ENCODE peak calls at places on chromosomes 1 and 21, in five cellular contexts. U is cardiac septum, O is neural crest cell, K is KG1, P is mammary epithelial cell. B is an unnamed sample.

GRCh38 chr1:114340906-114341698 is 169.9 kb downstream of the TRIM33 start:
- DNase-seq in U (no peak), O (no peak), K (no peak), P (no peak), B (no peak)

GRCh38 chr21:44599264-44600029 is 950 bp upstream of the KRTAP10-7 start:
- DNase-seq in U (no peak), O (no peak), K (no peak), P (no peak), B (no peak)

GRCh38 chr1:232463226-232463625 is 166.7 kb downstream of the SIPA1L2 start:
- DNase-seq in U (no peak), O (no peak), K (no peak), P (no peak), B (no peak)

GRCh38 chr1:1433804-1434130 is 1.7 kb upstream of the VWA1 start:
- DNase-seq in U (no peak), O (peak; percentile 43), K (no peak), P (peak; percentile 21), B (no peak)

GRCh38 chr1:40438391-40439015 is 11.8 kb upstream of the ZFP69B start:
- DNase-seq in U (no peak), O (peak; percentile 18), K (no peak), P (no peak), B (no peak)

GRCh38 chr1:2412773-2413494 is 570 bp upstream of the PEX10 start:
- DNase-seq in U (no peak), O (no peak), K (no peak), P (no peak), B (no peak)

GRCh38 chr1:181398544-181398943 is 84.8 kb upstream of the CACNA1E start:
- DNase-seq in U (no peak), O (no peak), K (no peak), P (no peak), B (no peak)

GRCh38 chr1:163095223-163095622 is 26.1 kb downstream of the RGS4 start:
- DNase-seq in U (no peak), O (no peak), K (no peak), P (no peak), B (no peak)

GRCh38 chr21:44050276-44050675 is 38.2 kb downstream of the TRAPPC10 start:
- DNase-seq in U (no peak), O (no peak), K (no peak), P (no peak), B (peak; percentile 74)

GRCh38 chr1:210129092-210129491 is 103.5 kb upstream of the SERTAD4 start:
- DNase-seq in U (no peak), O (no peak), K (no peak), P (no peak), B (no peak)

GRCh38 chr1:231200417-231201031 is 38.7 kb downstream of the TRIM67 start:
- DNase-seq in U (no peak), O (no peak), K (no peak), P (peak; percentile 16), B (no peak)

GRCh38 chr1:204870165-204870912 is at the start of gene NFASC:
- DNase-seq in U (no peak), O (peak; percentile 52), K (no peak), P (no peak), B (peak; percentile 63)

GRCh38 chr1:166113031-166113430 is 53.8 kb downstream of the FAM78B start:
- DNase-seq in U (no peak), O (no peak), K (no peak), P (no peak), B (no peak)

GRCh38 chr1:208807446-208808117 is 563.4 kb upstream of the PLXNA2 start:
- DNase-seq in U (no peak), O (no peak), K (no peak), P (peak; percentile 96), B (no peak)

GRCh38 chr1:6392880-6393399 is 627 bp downstream of the ACOT7 start:
- DNase-seq in U (no peak), O (peak; percentile 26), K (no peak), P (no peak), B (no peak)

GRCh38 chr1:5621692-5622091 is 370.5 kb downstream of the NPHP4 start:
- DNase-seq in U (no peak), O (no peak), K (no peak), P (peak; percentile 3), B (no peak)

GRCh38 chr1:27951396-27951795 is 8.4 kb upstream of the XKR8 start:
- DNase-seq in U (no peak), O (no peak), K (no peak), P (no peak), B (no peak)

GRCh38 chr1:6098303-6099215 is 52.9 kb downstream of the KCNAB2 start:
- DNase-seq in U (no peak), O (no peak), K (no peak), P (no peak), B (peak; percentile 93)

GRCh38 chr1:115117303-115117702 is 28.0 kb upstream of the TSPAN2 start:
- DNase-seq in U (no peak), O (no peak), K (no peak), P (peak; percentile 36), B (no peak)

GRCh38 chr1:219518168-219518905 is 94.6 kb downstream of the ZC3H11B start:
- DNase-seq in U (no peak), O (no peak), K (no peak), P (peak; percentile 69), B (no peak)

GRCh38 chr1:112950426-112950825 is 5.6 kb downstream of the SLC16A1 start:
- DNase-seq in U (no peak), O (no peak), K (no peak), P (no peak), B (no peak)

GRCh38 chr1:198628064-198628455 is 10.8 kb upstream of the PTPRC start:
- DNase-seq in U (no peak), O (no peak), K (no peak), P (no peak), B (no peak)

GRCh38 chr1:212514056-212514614 is 81.4 kb downstream of the NENF start:
- DNase-seq in U (peak; percentile 78), O (no peak), K (no peak), P (peak; percentile 53), B (peak; percentile 75)

GRCh38 chr1:164608651-164609057 is 49.7 kb downstream of the PBX1 start:
- DNase-seq in U (no peak), O (no peak), K (no peak), P (no peak), B (no peak)

GRCh38 chr1:229942508-229942907 is 124.5 kb upstream of the GALNT2 start:
- DNase-seq in U (no peak), O (no peak), K (no peak), P (no peak), B (no peak)

GRCh38 chr21:37380349-37381323 is 14.1 kb downstream of the DYRK1A start:
- DNase-seq in U (no peak), O (no peak), K (no peak), P (peak; percentile 33), B (peak; percentile 41)

GRCh38 chr1:157496121-157496526 is 56.2 kb downstream of the FCRL5 start:
- DNase-seq in U (no peak), O (peak; percentile 65), K (peak; percentile 25), P (peak; percentile 32), B (no peak)

GRCh38 chr1:58618303-58618702 is 41.3 kb upstream of the TACSTD2 start:
- DNase-seq in U (no peak), O (no peak), K (peak; percentile 21), P (peak; percentile 99), B (no peak)

GRCh38 chr1:10779841-10780240 is 16.6 kb downstream of the CASZ1 start:
- DNase-seq in U (peak; percentile 67), O (no peak), K (no peak), P (no peak), B (no peak)

GRCh38 chr1:21909787-21910503 is 27.2 kb downstream of the HSPG2 start:
- DNase-seq in U (peak; percentile 89), O (peak; percentile 40), K (peak; percentile 38), P (no peak), B (no peak)

GRCh38 chr21:33543505-33544129 is 779 bp downstream of the SON start:
- DNase-seq in U (peak; percentile 84), O (peak; percentile 72), K (no peak), P (no peak), B (peak; percentile 52)

GRCh38 chr1:234642428-234642827 is 32.5 kb upstream of the IRF2BP2 start:
- DNase-seq in U (no peak), O (no peak), K (no peak), P (no peak), B (no peak)

GRCh38 chr1:12176298-12177118 is 9.7 kb downstream of the TNFRSF1B start:
- DNase-seq in U (no peak), O (no peak), K (no peak), P (no peak), B (no peak)

GRCh38 chr21:28949318-28949717 is 43.4 kb downstream of the LTN1 start:
- DNase-seq in U (no peak), O (no peak), K (no peak), P (no peak), B (no peak)

GRCh38 chr1:15151377-15151806 is 2.2 kb upstream of the TMEM51 start:
- DNase-seq in U (no peak), O (no peak), K (no peak), P (no peak), B (no peak)

GRCh38 chr1:36609241-36610027 is 126.7 kb upstream of the CSF3R start:
- DNase-seq in U (no peak), O (peak; percentile 62), K (peak; percentile 9), P (peak; percentile 48), B (peak; percentile 90)

B was measured in posterior cingulate gyrus.